ENCODE peak calls at places on chromosome 20, in four cellular contexts. A is fibroblast of lung, M is OCI-LY7, N is transverse colon. Z is an unnamed sample.

GRCh38 chr20:63701329-63702035 is 5.0 kb downstream of the TNFRSF6B start:
- DNase-seq in N (no peak), A (no peak), M (no peak), Z (no peak)

GRCh38 chr20:32252189-32252588 is 25.3 kb upstream of the KIF3B start:
- DNase-seq in N (no peak), A (no peak), M (no peak), Z (no peak)

GRCh38 chr20:32190608-32191415 is 16.7 kb downstream of the PLAGL2 start:
- DNase-seq in N (no peak), M (no peak), A (no peak), Z (peak)

GRCh38 chr20:58008413-58008812 is 220.0 kb downstream of the ANKRD60 start:
- DNase-seq in N (no peak), A (no peak), M (no peak), Z (no peak)

GRCh38 chr20:62543470-62544302 is 67.9 kb upstream of the GATA5 start:
- DNase-seq in N (no peak), A (no peak), M (no peak), Z (no peak)

GRCh38 chr20:62929051-62929538 is 2.8 kb upstream of the DIDO1 start:
- DNase-seq in A (peak), N (peak), M (no peak), Z (peak)

GRCh38 chr20:17327185-17327780 is 100.4 kb downstream of the PCSK2 start:
- DNase-seq in A (no peak), M (no peak), N (no peak), Z (no peak)

GRCh38 chr20:7665311-7665863 is 274.9 kb downstream of the HAO1 start:
- DNase-seq in A (peak), M (no peak), N (no peak), Z (no peak)

GRCh38 chr20:64082126-64082638 is 2.0 kb downstream of the LKAAEAR1 start:
- DNase-seq in M (no peak), N (no peak), A (no peak), Z (no peak)

GRCh38 chr20:33793011-33793931 is 17.9 kb upstream of the CHMP4B start:
- DNase-seq in N (no peak), M (no peak), A (peak), Z (no peak)

GRCh38 chr20:46088409-46089075 is 1.2 kb downstream of the NCOA5 start:
- DNase-seq in A (peak), N (no peak), M (peak), Z (no peak)

GRCh38 chr20:45924391-45925261 is 9.9 kb upstream of the PCIF1 start:
- DNase-seq in M (no peak), A (peak), N (no peak), Z (peak)

GRCh38 chr20:9103955-9104354 is 35.1 kb downstream of the PLCB4 start:
- DNase-seq in N (no peak), A (peak), M (no peak), Z (no peak)

GRCh38 chr20:6008254-6008653 is 45.6 kb downstream of the LRRN4 start:
- DNase-seq in M (no peak), A (peak), N (peak), Z (peak)

GRCh38 chr20:63598479-63599395 is 24.7 kb upstream of the HELZ2 start:
- DNase-seq in M (no peak), A (no peak), N (no peak), Z (no peak)

GRCh38 chr20:2122921-2123320 is 21.3 kb downstream of the STK35 start:
- DNase-seq in A (peak), M (no peak), N (no peak), Z (no peak)

GRCh38 chr20:58628491-58629212 is 22.4 kb upstream of the STX16 start:
- DNase-seq in N (no peak), M (no peak), A (no peak), Z (no peak)

GRCh38 chr20:40769677-40770285 is 80.7 kb upstream of the MAFB start:
- DNase-seq in N (no peak), A (no peak), M (no peak), Z (no peak)

GRCh38 chr20:43963872-43964791 is 49.5 kb downstream of the TOX2 start:
- DNase-seq in M (no peak), A (peak), N (peak), Z (no peak)

GRCh38 chr20:46220808-46221207 is 87.5 kb downstream of the CDH22 start:
- DNase-seq in A (no peak), M (no peak), N (no peak), Z (peak)

GRCh38 chr20:19750907-19751636 is 7.0 kb upstream of the RIN2 start:
- DNase-seq in M (no peak), N (peak), A (no peak), Z (peak)

GRCh38 chr20:58700121-58700780 is 7.7 kb downstream of the NPEPL1 start:
- DNase-seq in A (no peak), N (peak), M (no peak), Z (peak)

GRCh38 chr20:43536041-43536816 is 22.6 kb upstream of the SGK2 start:
- DNase-seq in M (no peak), N (no peak), A (no peak), Z (no peak)

GRCh38 chr20:45111799-45112471 is 3.0 kb downstream of the WFDC5 start:
- DNase-seq in A (peak), M (peak), N (no peak), Z (no peak)

DNA sequence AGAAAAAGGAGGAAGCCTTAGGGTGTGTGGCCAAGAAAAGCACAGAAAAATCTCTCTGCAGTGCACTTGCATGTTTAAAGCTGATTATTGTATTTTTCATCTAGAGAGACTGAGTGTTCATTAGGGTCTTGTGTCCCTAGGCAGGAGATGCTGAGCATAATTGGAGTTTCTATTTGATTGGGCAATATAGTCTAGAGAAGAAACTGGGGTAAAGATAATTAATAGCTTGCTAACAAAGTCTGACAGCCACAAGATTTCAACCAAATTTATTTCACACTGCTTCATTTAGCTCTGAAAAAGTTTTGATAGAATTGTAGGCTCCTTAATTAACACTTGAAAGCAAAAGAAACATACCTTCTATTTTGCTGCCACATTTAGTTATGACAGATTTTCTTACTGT is 2.3 kb downstream of the FLRT3 start:
- DNase-seq in A (no peak), M (no peak), N (no peak), Z (no peak)
- H3K4me3 ChIP-seq in A (peak), M (no peak), N (no peak), Z (no peak)

GRCh38 chr20:25525295-25525694 is 60.0 kb downstream of the NINL start:
- DNase-seq in N (no peak), A (no peak), M (no peak), Z (no peak)
- H3K27ac ChIP-seq in N (no peak), A (peak), M (no peak), Z (no peak)

GRCh38 chr20:60381643-60382400 is 423.6 kb downstream of the CDH26 start:
- DNase-seq in M (no peak), N (no peak), A (peak), Z (no peak)
- H3K4me3 ChIP-seq in M (no peak), N (no peak), A (no peak), Z (no peak)

GRCh38 chr20:49508435-49509199 is 26.1 kb upstream of the KCNB1 start:
- DNase-seq in N (no peak), A (peak), M (peak), Z (peak)
- H3K27ac ChIP-seq in N (peak), A (no peak), M (no peak), Z (no peak)

Z was measured in small intestine.